ENCODE peak calls at places on chromosomes 7 and 10, in nine cellular contexts. R, O, Y, S, N, H, Z, V and J are unnamed samples.

GRCh38 chr10:132443605-132443997 is 46.6 kb downstream of the PWWP2B start:
- DNase-seq in R (peak), O (peak), Y (peak), S (no peak), N (no peak), H (peak), Z (no peak), V (no peak), J (peak)

GRCh38 chr10:125035136-125035535 is 93.2 kb downstream of the ZRANB1 start:
- DNase-seq in R (peak), O (peak), Y (no peak), S (no peak), N (peak), H (peak), Z (peak), V (no peak), J (no peak)

GRCh38 chr10:53123311-53123710 is 350.7 kb upstream of the MBL2 start:
- DNase-seq in R (peak), O (no peak), Y (no peak), S (no peak), N (no peak), H (no peak), Z (no peak), V (no peak), J (no peak)

GRCh38 chr10:27998178-27998953 is 513 bp downstream of the ODAD2 start:
- DNase-seq in R (peak), O (peak), Y (no peak), S (no peak), N (no peak), H (peak), Z (peak), V (peak), J (peak)

GRCh38 chr7:37916673-37917660 is at the start of gene SFRP4:
- DNase-seq in R (peak), O (peak), Y (peak), S (peak), N (peak), H (no peak), Z (peak), V (peak), J (peak)

GRCh38 chr7:32957326-32958045 is at the start of gene FKBP9:
- DNase-seq in R (peak), O (peak), Y (no peak), S (peak), N (peak), H (peak), Z (peak), V (peak), J (peak)

GRCh38 chr7:155576900-155577508 is 30.6 kb upstream of the CNPY1 start:
- DNase-seq in R (no peak), O (no peak), Y (no peak), S (no peak), N (no peak), H (no peak), Z (no peak), V (no peak), J (no peak)

GRCh38 chr10:73205121-73205520 is 37.2 kb downstream of the FAM149B1 start:
- DNase-seq in R (no peak), O (no peak), Y (no peak), S (no peak), N (no peak), H (no peak), Z (no peak), V (no peak), J (no peak)

GRCh38 chr7:112206238-112207105 is at the start of the genes DOCK4 and ZNF277:
- DNase-seq in R (peak), O (peak), Y (peak), S (peak), N (peak), H (peak), Z (peak), V (peak), J (peak)

GRCh38 chr7:80097756-80098155 is 36.9 kb upstream of the GNAI1 start:
- DNase-seq in R (no peak), O (no peak), Y (no peak), S (no peak), N (no peak), H (no peak), Z (no peak), V (no peak), J (no peak)

GRCh38 chr10:80196950-80197315 is 8.4 kb downstream of the ANXA11 start:
- DNase-seq in R (no peak), O (no peak), Y (no peak), S (no peak), N (no peak), H (no peak), Z (no peak), V (no peak), J (no peak)

GRCh38 chr10:93991596-93992284 is 2.0 kb upstream of the PLCE1 start:
- DNase-seq in R (peak), O (peak), Y (no peak), S (peak), N (peak), H (peak), Z (peak), V (peak), J (no peak)

GRCh38 chr10:32958992-32959703 is 1.1 kb upstream of the ITGB1 start:
- DNase-seq in R (peak), O (no peak), Y (no peak), S (no peak), N (peak), H (no peak), Z (no peak), V (no peak), J (peak)

GRCh38 chr10:21260793-21261149 is 264.7 kb downstream of the SKIDA1 start:
- DNase-seq in R (no peak), O (no peak), Y (no peak), S (no peak), N (no peak), H (no peak), Z (no peak), V (no peak), J (no peak)

GRCh38 chr7:43692582-43693373 is 36.5 kb downstream of the COA1 start:
- DNase-seq in R (peak), O (peak), Y (no peak), S (no peak), N (peak), H (peak), Z (peak), V (no peak), J (no peak)

GRCh38 chr10:70584366-70584765 is 18.2 kb downstream of the PRF1 start:
- DNase-seq in R (no peak), O (no peak), Y (peak), S (peak), N (no peak), H (no peak), Z (no peak), V (no peak), J (no peak)

GRCh38 chr7:74521855-74522254 is 68.1 kb downstream of the GTF2IRD1 start:
- DNase-seq in R (no peak), O (no peak), Y (no peak), S (no peak), N (no peak), H (no peak), Z (no peak), V (no peak), J (no peak)

GRCh38 chr7:132656846-132657776 is 80.8 kb upstream of the PLXNA4 start:
- DNase-seq in R (peak), O (no peak), Y (peak), S (no peak), N (no peak), H (peak), Z (peak), V (peak), J (peak)

GRCh38 chr10:58266003-58266825 is 1.5 kb downstream of the IPMK start:
- DNase-seq in R (peak), O (peak), Y (peak), S (no peak), N (peak), H (peak), Z (peak), V (no peak), J (peak)

GRCh38 chr10:122495406-122496340 is 34.3 kb downstream of the HTRA1 start:
- DNase-seq in R (no peak), O (peak), Y (no peak), S (no peak), N (no peak), H (no peak), Z (no peak), V (peak), J (no peak)

GRCh38 chr7:121337398-121337797 is 8.6 kb downstream of the WNT16 start:
- DNase-seq in R (peak), O (no peak), Y (peak), S (no peak), N (no peak), H (no peak), Z (no peak), V (no peak), J (no peak)
- TF ChIP-seq CTCF in R (peak), O (peak), Y (peak), S (peak), N (no peak), H (no peak), Z (peak), V (no peak), J (peak)

DNA sequence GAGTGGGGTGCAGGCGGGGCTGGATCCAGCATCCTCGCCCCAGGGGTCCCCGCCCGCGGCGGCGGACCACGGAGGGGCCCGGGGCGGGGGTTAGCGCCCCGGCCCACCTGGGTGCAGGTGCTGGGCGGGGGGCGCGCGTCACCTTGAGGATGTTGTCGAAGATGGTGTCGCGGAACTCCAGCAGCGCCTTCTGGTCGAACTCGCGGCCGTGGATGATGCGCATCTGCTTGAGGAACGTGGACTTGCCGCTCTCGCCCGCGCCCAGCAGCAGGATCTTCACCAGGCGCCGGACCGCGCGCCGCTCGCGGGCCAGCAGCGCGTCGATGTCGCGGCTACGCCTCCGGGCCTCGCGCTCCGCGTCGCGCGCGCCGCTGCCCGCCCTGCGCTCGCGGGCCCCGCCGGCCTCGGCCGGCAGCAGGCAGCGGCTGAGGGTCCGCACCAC is 376 bp downstream of the GNA12 start:
- DNase-seq in R (no peak), O (peak), Y (peak), S (peak), N (no peak), H (no peak), Z (no peak), V (no peak), J (no peak)
- TF ChIP-seq CTCF in R (no peak), O (no peak), Y (no peak), S (no peak), N (no peak), H (no peak), Z (no peak), V (no peak), J (no peak)

GRCh38 chr10:86729677-86730076 is 26.7 kb upstream of the BMPR1A start:
- DNase-seq in R (no peak), O (no peak), Y (no peak), S (no peak), N (peak), H (no peak), Z (no peak), V (no peak), J (no peak)

GRCh38 chr10:86730227-86730626 is 26.2 kb upstream of the BMPR1A start:
- DNase-seq in R (no peak), O (peak), Y (no peak), S (peak), N (no peak), H (no peak), Z (no peak), V (no peak), J (no peak)

GRCh38 chr10:86732771-86733170 is 23.6 kb upstream of the BMPR1A start:
- DNase-seq in R (no peak), O (no peak), Y (no peak), S (no peak), N (no peak), H (no peak), Z (no peak), V (no peak), J (no peak)

GRCh38 chr10:86734209-86734988 is 22.0 kb upstream of the BMPR1A start:
- DNase-seq in R (no peak), O (no peak), Y (no peak), S (no peak), N (no peak), H (no peak), Z (no peak), V (no peak), J (no peak)

DNA sequence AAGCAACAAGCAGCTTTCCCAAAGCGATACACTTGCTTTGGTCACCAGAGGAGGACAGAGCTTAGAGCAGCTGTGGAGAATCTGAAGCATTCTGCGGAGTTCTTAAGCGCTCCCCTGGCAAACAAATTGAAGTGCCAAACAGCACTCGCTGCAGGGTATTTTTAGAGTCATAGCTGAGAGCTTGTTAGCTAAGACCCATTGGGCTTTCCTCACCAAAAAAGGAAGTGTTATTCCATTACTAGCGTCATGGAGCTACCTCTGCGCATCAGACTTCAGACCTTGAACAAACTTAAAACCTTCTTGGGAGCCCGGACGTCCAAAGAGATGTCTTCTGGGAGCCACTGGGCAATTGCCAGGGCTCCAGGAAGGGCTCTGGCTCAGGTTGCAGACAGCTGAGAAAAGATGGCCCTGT is 23.2 kb upstream of the BMPR1A start:
- DNase-seq in R (no peak), O (peak), Y (no peak), S (peak), N (no peak), H (no peak), Z (no peak), V (no peak), J (no peak)
- TF ChIP-seq CTCF in R (no peak), O (no peak), Y (no peak), S (no peak), N (no peak), H (no peak), Z (no peak), V (no peak), J (no peak)

DNA sequence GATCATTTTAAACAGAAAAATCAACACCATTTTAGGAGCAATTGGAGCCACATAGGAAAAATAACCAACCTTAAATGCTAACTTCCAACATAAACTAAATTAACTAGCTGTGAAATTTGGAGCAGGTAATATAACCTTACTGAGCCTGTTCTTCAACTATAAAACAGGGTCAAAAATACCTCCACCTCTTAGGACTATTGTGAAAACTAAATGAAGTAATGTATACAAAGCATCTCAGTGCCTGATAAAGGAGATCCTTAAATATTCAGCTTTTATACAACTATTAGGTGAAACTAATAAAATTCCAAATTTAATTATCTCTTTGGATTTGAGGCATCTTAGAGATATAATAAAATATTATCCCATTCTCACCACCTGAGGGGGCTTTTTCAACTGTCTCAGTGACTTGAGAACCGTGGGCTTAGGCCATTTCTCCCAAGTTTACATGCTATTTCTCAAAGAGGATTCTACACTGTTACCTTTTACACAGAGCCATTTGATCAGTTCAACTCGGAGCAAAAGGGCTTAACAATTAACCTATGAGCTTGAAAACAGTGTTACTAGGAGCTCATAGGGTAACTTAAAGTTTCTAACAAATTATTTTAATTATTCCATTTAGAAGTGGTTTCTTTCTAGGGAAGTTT is 165.0 kb upstream of the ASAH2 start:
- DNase-seq in R (no peak), O (no peak), Y (peak), S (no peak), N (no peak), H (no peak), Z (peak), V (no peak), J (peak)
- TF ChIP-seq CTCF in R (peak), O (no peak), Y (peak), S (no peak), N (peak), H (peak), Z (no peak), V (no peak), J (no peak)

DNA sequence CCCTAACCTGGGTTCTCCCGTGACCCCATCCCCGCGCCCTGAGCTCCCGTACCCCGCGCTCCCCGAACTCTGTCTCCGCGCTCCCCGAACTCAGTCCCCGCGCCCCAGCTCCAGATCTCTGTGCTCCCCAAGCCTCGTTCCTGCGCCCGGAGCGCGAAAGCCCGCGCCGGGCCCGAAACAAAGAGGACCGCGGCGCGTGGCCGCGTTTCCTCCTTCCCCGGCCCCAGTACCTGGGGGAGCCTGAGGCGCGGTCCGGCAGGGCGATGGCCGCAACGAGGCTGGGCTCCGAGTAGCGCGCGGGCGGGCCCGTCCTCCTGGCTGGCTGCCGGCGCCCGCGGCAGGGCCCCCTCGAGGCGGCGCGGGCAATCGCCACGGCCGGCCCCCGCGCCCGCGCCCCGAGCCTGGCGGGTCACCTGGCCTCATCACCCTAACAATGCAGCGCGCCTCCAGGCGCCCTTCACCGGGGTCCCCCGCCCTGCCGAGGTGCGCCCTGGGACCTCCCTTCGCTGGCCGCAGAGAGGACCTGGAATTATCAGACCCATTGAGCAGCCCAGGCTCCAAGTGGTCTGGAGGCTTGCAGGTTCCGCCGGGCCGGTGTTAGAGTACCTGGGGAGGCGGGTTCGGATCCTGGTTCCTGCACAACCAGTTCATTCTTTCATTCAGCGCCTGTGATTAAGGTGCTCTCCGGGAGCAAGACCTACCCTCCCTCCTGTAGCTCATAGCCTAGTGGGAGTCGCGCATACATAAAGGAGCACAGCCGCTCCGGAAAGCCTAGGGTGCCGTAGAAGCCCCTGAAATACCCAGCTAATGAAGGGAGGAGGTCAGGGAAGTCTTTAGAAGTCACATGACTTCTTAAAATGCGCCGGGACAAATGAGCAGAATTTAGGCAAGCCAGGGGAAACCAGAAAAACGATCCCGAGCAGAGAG is at the start of gene TNS3:
- DNase-seq in R (peak), O (no peak), Y (peak), S (peak), N (peak), H (no peak), Z (peak), V (peak), J (no peak)
- TF ChIP-seq CTCF in R (peak), O (no peak), Y (peak), S (peak), N (peak), H (peak), Z (peak), V (no peak), J (no peak)